ENCODE peak calls at places on chromosomes 3 and 15, in six cellular contexts. M is neuronal stem cell, L is mesendoderm, U is H1, V is trophoblast cell, N is mesenchymal stem cell. X is an unnamed sample.

GRCh38 chr3:130901463-130902204 is 7.8 kb downstream of the ATP2C1 start:
- DNase-seq in M (no peak), L (peak; percentile 33), U (no peak), V (peak; percentile 96), N (no peak), X (no peak)

GRCh38 chr15:39269352-39269751 is 311.5 kb upstream of the THBS1 start:
- DNase-seq in M (no peak), L (peak; percentile 59), U (no peak), V (peak; percentile 46), N (no peak), X (no peak)

GRCh38 chr15:70378126-70379031 is 280.7 kb upstream of the TLE3 start:
- DNase-seq in M (no peak), L (no peak), U (peak; percentile 43), V (no peak), N (no peak), X (no peak)

GRCh38 chr15:39451121-39451698 is 129.7 kb upstream of the THBS1 start:
- DNase-seq in M (no peak), L (no peak), U (no peak), V (no peak), N (peak; percentile 41), X (peak; percentile 46)

GRCh38 chr15:31459011-31459748 is 132.5 kb downstream of the KLF13 start:
- DNase-seq in M (no peak), L (no peak), U (no peak), V (no peak), N (no peak), X (peak; percentile 37)

GRCh38 chr3:40827942-40828688 is 303.4 kb downstream of the ZNF621 start:
- DNase-seq in M (no peak), L (no peak), U (no peak), V (peak; percentile 12), N (peak; percentile 60), X (no peak)

GRCh38 chr3:42572278-42572677 is 9.5 kb downstream of the SEC22C start:
- DNase-seq in M (no peak), L (peak; percentile 91), U (peak; percentile 74), V (peak; percentile 49), N (peak; percentile 58), X (peak; percentile 31)

GRCh38 chr3:33111581-33111980 is 2.2 kb upstream of the CRTAP start:
- DNase-seq in M (no peak), L (no peak), U (no peak), V (no peak), N (no peak), X (no peak)

GRCh38 chr3:113241292-113242033 is 30.1 kb downstream of the BOC start:
- DNase-seq in M (peak; percentile 79), L (peak; percentile 96), U (no peak), V (no peak), N (peak; percentile 38), X (peak; percentile 22)

GRCh38 chr15:74867562-74868458 is 5.4 kb downstream of the SCAMP2 start:
- DNase-seq in M (no peak), L (no peak), U (no peak), V (no peak), N (no peak), X (no peak)

GRCh38 chr15:25245801-25246622 is 192.8 kb downstream of the UBE3A start:
- DNase-seq in M (no peak), L (no peak), U (peak; percentile 13), V (no peak), N (no peak), X (no peak)

GRCh38 chr3:52848617-52849016 is 13.8 kb upstream of the MUSTN1 start:
- DNase-seq in M (no peak), L (no peak), U (no peak), V (no peak), N (peak; percentile 80), X (peak; percentile 91)

GRCh38 chr3:45409921-45410320 is 21.5 kb downstream of the LARS2 start:
- DNase-seq in M (no peak), L (no peak), U (no peak), V (no peak), N (no peak), X (no peak)

GRCh38 chr3:146128179-146128578 is 32.8 kb downstream of the PLOD2 start:
- DNase-seq in M (no peak), L (no peak), U (no peak), V (no peak), N (no peak), X (no peak)

GRCh38 chr15:62153228-62153627 is 11.9 kb downstream of the C2CD4B start:
- DNase-seq in M (no peak), L (no peak), U (no peak), V (no peak), N (no peak), X (no peak)

GRCh38 chr3:47813551-47814177 is 10.7 kb downstream of the DHX30 start:
- DNase-seq in M (no peak), L (no peak), U (no peak), V (no peak), N (no peak), X (no peak)

GRCh38 chr15:42444415-42445063 is 46.4 kb downstream of the ZNF106 start:
- DNase-seq in M (no peak), L (peak; percentile 27), U (no peak), V (no peak), N (peak; percentile 18), X (no peak)

GRCh38 chr3:122730240-122730639 is 49.6 kb downstream of the PARP14 start:
- DNase-seq in M (no peak), L (peak; percentile 14), U (no peak), V (no peak), N (no peak), X (no peak)

GRCh38 chr15:43534897-43535296 is 17.5 kb downstream of the MAP1A start:
- DNase-seq in M (no peak), L (no peak), U (no peak), V (no peak), N (no peak), X (no peak)

GRCh38 chr3:12180218-12180617 is 21.5 kb upstream of the TIMP4 start:
- DNase-seq in M (no peak), L (peak; percentile 56), U (no peak), V (no peak), N (peak; percentile 31), X (peak; percentile 67)

GRCh38 chr15:80173022-80173759 is 20.4 kb downstream of the FAH start:
- DNase-seq in M (peak; percentile 45), L (peak; percentile 82), U (peak; percentile 91), V (peak; percentile 75), N (peak; percentile 60), X (peak; percentile 52)

GRCh38 chr3:43892535-43892934 is 201.8 kb downstream of the ABHD5 start:
- DNase-seq in M (no peak), L (no peak), U (no peak), V (no peak), N (no peak), X (no peak)

GRCh38 chr3:127226946-127227842 is 34.3 kb downstream of the PRR23E start:
- DNase-seq in M (peak; percentile 58), L (peak; percentile 77), U (no peak), V (no peak), N (no peak), X (no peak)

GRCh38 chr3:156685752-156686151 is 11.4 kb downstream of the TIPARP start:
- DNase-seq in M (no peak), L (peak; percentile 21), U (no peak), V (no peak), N (peak; percentile 45), X (no peak)
- H3K4me3 ChIP-seq in M (no peak overlapping the region), L (no peak overlapping the region), U (no peak overlapping the region), V (no peak overlapping the region), N (peak overlapping the region; percentile 60), X (no peak overlapping the region)

GRCh38 chr3:167653750-167654149 is at the start of gene WDR49:
- DNase-seq in M (peak; percentile 61), L (peak; percentile 76), U (no peak), V (no peak), N (peak; percentile 50), X (no peak)
- H2BK120ac ChIP-seq in M (no peak within 1 kb of the TSS), L (no peak within 1 kb of the TSS), U (peak within 1 kb of the TSS; percentile 4), V (no peak within 1 kb of the TSS), N (no peak within 1 kb of the TSS), X (no peak within 1 kb of the TSS)

GRCh38 chr15:92899910-92900711 is at the start of gene CHD2:
- DNase-seq in M (peak; percentile 80), L (peak; percentile 98), U (peak; percentile 79), V (peak; percentile 66), N (peak; percentile 94), X (peak; percentile 89)

GRCh38 chr15:92897620-92898019 is 2.5 kb upstream of the CHD2 start:
- DNase-seq in M (no peak), L (no peak), U (no peak), V (no peak), N (no peak), X (no peak)

GRCh38 chr15:92900712-92901052 is 558 bp downstream of the CHD2 start:
- DNase-seq in M (no peak), L (no peak), U (no peak), V (no peak), N (no peak), X (no peak)

GRCh38 chr15:92901053-92901761 is 1.1 kb downstream of the CHD2 start:
- DNase-seq in M (no peak), L (no peak), U (no peak), V (no peak), N (no peak), X (no peak)

GRCh38 chr15:92898988-92899909 is 875 bp upstream of the CHD2 start:
- DNase-seq in M (no peak), L (no peak), U (no peak), V (no peak), N (no peak), X (peak; percentile 50)
- H3K4me3 ChIP-seq in M (no peak overlapping the region), L (no peak overlapping the region), U (no peak overlapping the region), V (no peak overlapping the region), N (peak overlapping the region; percentile 92), X (no peak overlapping the region)

DNA sequence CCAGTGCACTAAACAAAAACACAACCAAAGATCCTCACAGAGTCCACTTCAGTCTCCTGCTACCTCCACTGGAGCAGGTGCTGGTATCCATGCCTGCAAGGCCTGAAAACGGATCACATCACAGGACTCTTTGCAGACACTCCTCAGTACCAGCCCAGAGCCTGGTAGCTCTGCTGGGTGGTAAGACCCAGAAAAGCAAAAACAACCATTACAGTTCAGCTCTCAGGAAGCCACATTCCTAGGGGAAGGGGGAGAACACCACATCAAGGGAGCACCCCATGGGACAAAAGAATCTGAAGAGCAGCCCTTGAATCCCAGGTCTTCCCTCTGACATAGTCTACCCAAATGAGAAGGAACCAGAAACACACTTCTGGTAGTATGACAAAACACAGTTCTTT is 52.5 kb upstream of the PFN2 start:
- DNase-seq in M (no peak), L (no peak), U (no peak), V (no peak), N (no peak), X (no peak)
- H2BK120ac ChIP-seq in M (no peak overlapping the region), L (no peak overlapping the region), U (no peak overlapping the region), V (no peak overlapping the region), N (no peak overlapping the region), X (no peak overlapping the region)

GRCh38 chr3:196275126-196275525 is 12.4 kb downstream of the PCYT1A start:
- DNase-seq in M (no peak), L (no peak), U (no peak), V (no peak), N (peak; percentile 31), X (no peak)
- H3K4me3 ChIP-seq in M (no peak overlapping the region), L (no peak overlapping the region), U (no peak overlapping the region), V (no peak overlapping the region), N (no peak overlapping the region), X (no peak overlapping the region)